ENCODE peak calls at places on chromosomes 16 and 17, in five cellular contexts. B is GM10248, Y is heart left ventricle, D is MM.1S, P is WTC11. N is an unnamed sample.

GRCh38 chr16:3457434-3458252 is 14.2 kb downstream of the NAA60 start:
- DNase-seq in B (peak; percentile 99), Y (peak; percentile 91), D (peak; percentile 90), P (peak; percentile 91), N (peak; percentile 89)

GRCh38 chr17:14311979-14312378 is 11.1 kb downstream of the HS3ST3B1 start:
- DNase-seq in B (no peak), Y (no peak), D (no peak), P (no peak), N (no peak)

GRCh38 chr16:50989047-50989446 is 162.0 kb downstream of the SALL1 start:
- DNase-seq in B (no peak), Y (no peak), D (peak; percentile 25), P (no peak), N (no peak)

GRCh38 chr17:72087876-72088275 is 32.9 kb upstream of the SOX9 start:
- DNase-seq in B (no peak), Y (no peak), D (no peak), P (no peak), N (no peak)

GRCh38 chr16:84283314-84284167 is 11.1 kb upstream of the WFDC1 start:
- DNase-seq in B (no peak), Y (no peak), D (no peak), P (no peak), N (no peak)

GRCh38 chr16:64745275-64745674 is 376.6 kb downstream of the CDH11 start:
- DNase-seq in B (no peak), Y (no peak), D (no peak), P (no peak), N (no peak)

GRCh38 chr17:78817123-78817522 is 23.5 kb downstream of the USP36 start:
- DNase-seq in B (no peak), Y (no peak), D (peak; percentile 98), P (no peak), N (peak; percentile 80)

GRCh38 chr16:46763147-46763546 is 15.0 kb upstream of the MYLK3 start:
- DNase-seq in B (no peak), Y (peak; percentile 93), D (no peak), P (no peak), N (no peak)

GRCh38 chr17:39628655-39629493 is 2.1 kb downstream of the PPP1R1B start:
- DNase-seq in B (no peak), Y (no peak), D (no peak), P (no peak), N (no peak)

GRCh38 chr16:66326995-66327513 is 39.4 kb upstream of the CDH5 start:
- DNase-seq in B (no peak), Y (no peak), D (no peak), P (no peak), N (no peak)

GRCh38 chr17:51029568-51030463 is 90.9 kb downstream of the SPAG9 start:
- DNase-seq in B (peak; percentile 28), Y (no peak), D (peak; percentile 69), P (no peak), N (no peak)

GRCh38 chr17:51203838-51204237 is 37.6 kb downstream of the NME2 start:
- DNase-seq in B (no peak), Y (no peak), D (no peak), P (no peak), N (no peak)

GRCh38 chr17:142102-142661 is 4.8 kb downstream of the SCGB1C2 start:
- DNase-seq in B (no peak), Y (no peak), D (no peak), P (no peak), N (peak; percentile 54)

GRCh38 chr16:28502290-28502689 is 4.3 kb downstream of the IL27 start:
- DNase-seq in B (no peak), Y (no peak), D (no peak), P (no peak), N (no peak)

GRCh38 chr17:12722282-12722681 is 56.6 kb downstream of the MYOCD start:
- DNase-seq in B (no peak), Y (no peak), D (no peak), P (no peak), N (no peak)

GRCh38 chr17:29148257-29148789 is 31.9 kb downstream of the MYO18A start:
- DNase-seq in B (no peak), Y (no peak), D (peak; percentile 24), P (no peak), N (no peak)

GRCh38 chr16:30030841-30031413 is at the start of gene TLCD3B:
- DNase-seq in B (no peak), Y (no peak), D (no peak), P (no peak), N (no peak)

GRCh38 chr17:6749519-6749918 is 6.3 kb upstream of the XAF1 start:
- DNase-seq in B (no peak), Y (no peak), D (no peak), P (no peak), N (peak; percentile 24)

GRCh38 chr16:7835032-7835431 is 502.4 kb downstream of the RBFOX1 start:
- DNase-seq in B (no peak), Y (no peak), D (no peak), P (no peak), N (no peak)

GRCh38 chr16:87002717-87003413 is 314.3 kb downstream of the C16orf95 start:
- DNase-seq in B (no peak), Y (no peak), D (no peak), P (no peak), N (no peak)

GRCh38 chr17:17412331-17412730 is 64.5 kb upstream of the MED9 start:
- DNase-seq in B (no peak), Y (no peak), D (no peak), P (no peak), N (no peak)

GRCh38 chr17:56815711-56816110 is 18.0 kb downstream of the C17orf67 start:
- DNase-seq in B (no peak), Y (no peak), D (no peak), P (no peak), N (no peak)

GRCh38 chr16:85686912-85687591 is 1.7 kb downstream of the GINS2 start:
- DNase-seq in B (no peak), Y (peak; percentile 13), D (no peak), P (no peak), N (peak; percentile 60)

GRCh38 chr16:79037429-79038373 is 562.8 kb downstream of the MAF start:
- DNase-seq in B (no peak), Y (no peak), D (no peak), P (no peak), N (no peak)

GRCh38 chr16:49596699-49597291 is 223.2 kb downstream of the C16orf78 start:
- DNase-seq in B (no peak), Y (no peak), D (no peak), P (no peak), N (no peak)

GRCh38 chr16:28990375-28991040 is 5.7 kb downstream of the LAT start:
- DNase-seq in B (no peak), Y (no peak), D (no peak), P (no peak), N (peak; percentile 87)

GRCh38 chr17:79064026-79064425 is 10.6 kb upstream of the ENGASE start:
- DNase-seq in B (no peak), Y (no peak), D (no peak), P (no peak), N (no peak)

GRCh38 chr16:85944572-85945423 is 45.8 kb downstream of the IRF8 start:
- DNase-seq in B (no peak), Y (no peak), D (no peak), P (no peak), N (peak; percentile 34)

GRCh38 chr16:87411375-87412271 is 19.5 kb downstream of the MAP1LC3B start:
- DNase-seq in B (no peak), Y (no peak), D (no peak), P (no peak), N (no peak)

GRCh38 chr17:2723997-2724782 is 12.6 kb upstream of the CLUH start:
- DNase-seq in B (no peak), Y (peak; percentile 65), D (no peak), P (peak; percentile 80), N (no peak)

GRCh38 chr17:9370464-9370863 is 205.2 kb downstream of the STX8 start:
- DNase-seq in B (no peak), Y (no peak), D (no peak), P (no peak), N (no peak)

GRCh38 chr16:85602831-85603755 is 10.0 kb upstream of the GSE1 start:
- DNase-seq in B (peak; percentile 54), Y (no peak), D (no peak), P (no peak), N (no peak)

GRCh38 chr16:19879241-19879792 is 5.3 kb downstream of the GPRC5B start:
- DNase-seq in B (no peak), Y (peak; percentile 54), D (no peak), P (peak; percentile 64), N (no peak)

GRCh38 chr17:80990921-80991644 is 558 bp upstream of the CHMP6 start:
- DNase-seq in B (no peak), Y (no peak), D (no peak), P (no peak), N (peak; percentile 28)

GRCh38 chr17:8120520-8121443 is 2.5 kb upstream of the ALOXE3 start:
- DNase-seq in B (peak; percentile 62), Y (peak; percentile 63), D (peak; percentile 89), P (peak; percentile 92), N (peak; percentile 86)
- TF ChIP-seq CTCF in B (peak; percentile 6), Y (peak; percentile 30), D (peak; percentile 44), P (no peak), N (peak; percentile 58)

GRCh38 chr16:57732683-57733082 is 2.9 kb upstream of the KATNB1 start:
- DNase-seq in B (no peak), Y (peak; percentile 3), D (no peak), P (no peak), N (no peak)
- TF ChIP-seq CTCF in B (no peak), Y (no peak), D (no peak), P (no peak), N (no peak)

GRCh38 chr16:15572329-15573001 is 70.5 kb downstream of the MARF1 start:
- DNase-seq in B (no peak), Y (no peak), D (no peak), P (no peak), N (peak; percentile 65)
- TF ChIP-seq CTCF in B (no peak), Y (no peak), D (no peak), P (no peak), N (no peak)

GRCh38 chr17:3960764-3961163 is 3.5 kb downstream of the ATP2A3 start:
- DNase-seq in B (no peak), Y (peak; percentile 52), D (no peak), P (no peak), N (no peak)
- TF ChIP-seq CTCF in B (no peak), Y (no peak), D (no peak), P (no peak), N (no peak)

N was measured in activated CD8-positive, alpha-beta T cell treated with anti-CD3 and anti-CD28 coated beads for 36 hours.